ENCODE peak calls at places on chromosome 7, in four cellular contexts. U is fibroblast of lung, T is GM23338, J is HepG2. B is an unnamed sample.

GRCh38 chr7:148729984-148730733 is 31.5 kb downstream of the CUL1 start:
- DNase-seq in J (no peak), T (no peak), U (peak), B (no peak)

GRCh38 chr7:127349881-127350280 is 42.6 kb downstream of the ZNF800 start:
- DNase-seq in J (no peak), T (no peak), U (no peak), B (no peak)

GRCh38 chr7:135283959-135284638 is 50.5 kb downstream of the STRA8 start:
- DNase-seq in J (no peak), T (no peak), U (no peak), B (no peak)

GRCh38 chr7:132255084-132255483 is 321.2 kb downstream of the PLXNA4 start:
- DNase-seq in U (no peak), T (no peak), J (no peak), B (no peak)

GRCh38 chr7:10998984-10999757 is 25.5 kb downstream of the PHF14 start:
- DNase-seq in T (no peak), J (peak), U (peak), B (no peak)

GRCh38 chr7:111192614-111193053 is 101.7 kb downstream of the LRRN3 start:
- DNase-seq in U (no peak), J (peak), T (no peak), B (no peak)

GRCh38 chr7:136495081-136495480 is 373.4 kb upstream of the CHRM2 start:
- DNase-seq in U (no peak), T (no peak), J (no peak), B (no peak)

GRCh38 chr7:42254217-42254616 is 17.2 kb upstream of the GLI3 start:
- DNase-seq in J (no peak), U (peak), T (no peak), B (no peak)

GRCh38 chr7:117478796-117479479 is 887 bp upstream of the CFTR start:
- DNase-seq in T (peak), J (no peak), U (no peak), B (peak)

GRCh38 chr7:83324596-83324995 is 161.9 kb upstream of the PCLO start:
- DNase-seq in J (no peak), U (no peak), T (no peak), B (no peak)

GRCh38 chr7:30159698-30160143 is 24.9 kb downstream of the MTURN start:
- DNase-seq in U (peak), T (peak), J (peak), B (peak)

GRCh38 chr7:117458977-117459583 is 20.7 kb upstream of the CFTR start:
- DNase-seq in J (peak), U (peak), T (peak), B (peak)

GRCh38 chr7:116582806-116583444 is 58.1 kb downstream of the CAV1 start:
- DNase-seq in T (no peak), U (peak), J (no peak), B (no peak)

GRCh38 chr7:154579711-154580110 is 423.2 kb downstream of the PAXIP1 start:
- DNase-seq in U (no peak), T (no peak), J (no peak), B (no peak)

GRCh38 chr7:132545756-132546155 is 30.5 kb downstream of the PLXNA4 start:
- DNase-seq in U (no peak), J (no peak), T (no peak), B (no peak)

GRCh38 chr7:102080371-102081243 is 206.1 kb upstream of the SH2B2 start:
- DNase-seq in U (no peak), T (no peak), J (no peak), B (no peak)

GRCh38 chr7:33612434-33612833 is 292.9 kb upstream of the BMPER start:
- DNase-seq in T (no peak), J (peak), U (no peak), B (no peak)

GRCh38 chr7:94510582-94511456 is 1.2 kb downstream of the CASD1 start:
- DNase-seq in J (peak), U (peak), T (peak), B (peak)

GRCh38 chr7:107236857-107237256 is 68.1 kb downstream of the HBP1 start:
- DNase-seq in J (no peak), U (no peak), T (no peak), B (no peak)

GRCh38 chr7:130362251-130362650 is 17.6 kb downstream of the CPA5 start:
- DNase-seq in J (no peak), U (no peak), T (no peak), B (no peak)

GRCh38 chr7:15723840-15724239 is 37.4 kb upstream of the MEOX2 start:
- DNase-seq in U (no peak), J (no peak), T (no peak), B (no peak)

GRCh38 chr7:78130443-78131200 is 332.0 kb downstream of the PHTF2 start:
- DNase-seq in T (peak), U (no peak), J (no peak), B (no peak)

GRCh38 chr7:52257890-52258289 is 777.5 kb upstream of the POM121L12 start:
- DNase-seq in U (no peak), J (no peak), T (no peak), B (no peak)

GRCh38 chr7:129412501-129412900 is 21.7 kb upstream of the STRIP2 start:
- DNase-seq in U (no peak), J (no peak), T (no peak), B (no peak)

GRCh38 chr7:128874140-128875031 is 11.7 kb downstream of the ATP6V1F start:
- DNase-seq in T (no peak), J (peak), U (no peak), B (peak)

GRCh38 chr7:87495366-87495765 is 19.9 kb upstream of the ABCB4 start:
- DNase-seq in U (no peak), J (no peak), T (no peak), B (no peak)

GRCh38 chr7:143172354-143172753 is 10.9 kb upstream of the TAS2R39 start:
- DNase-seq in U (no peak), T (peak), J (no peak), B (no peak)

GRCh38 chr7:71682841-71683341 is 550.9 kb downstream of the GALNT17 start:
- DNase-seq in T (peak), J (no peak), U (no peak), B (peak)

GRCh38 chr7:82760092-82760491 is 316.5 kb upstream of the CACNA2D1 start:
- DNase-seq in U (no peak), T (peak), J (no peak), B (no peak)

GRCh38 chr7:142867398-142868187 is 12.7 kb downstream of the EPHB6 start:
- DNase-seq in U (no peak), J (no peak), T (no peak), B (no peak)

GRCh38 chr7:40986351-40986873 is 716.5 kb downstream of the INHBA start:
- DNase-seq in J (no peak), U (peak), T (no peak), B (peak)

GRCh38 chr7:137886706-137887105 is 39.9 kb upstream of the DGKI start:
- DNase-seq in J (no peak), T (no peak), U (peak), B (no peak)

GRCh38 chr7:66082083-66082482 is 6.5 kb downstream of the ASL start:
- DNase-seq in T (no peak), U (no peak), J (no peak), B (no peak)

GRCh38 chr7:45924283-45924682 is 3.2 kb upstream of the IGFBP3 start:
- DNase-seq in T (no peak), J (no peak), U (peak), B (peak)

GRCh38 chr7:139702313-139702731 is 75.5 kb downstream of the HIPK2 start:
- DNase-seq in U (no peak), T (no peak), J (no peak), B (no peak)

GRCh38 chr7:150793569-150794238 is 6.5 kb downstream of the TMEM176B start:
- DNase-seq in T (no peak), J (no peak), U (no peak), B (no peak)

GRCh38 chr7:69067397-69067796 is 530.9 kb upstream of the AUTS2 start:
- DNase-seq in J (no peak), T (peak), U (no peak), B (peak)

GRCh38 chr7:37231613-37232012 is 217.1 kb downstream of the ELMO1 start:
- DNase-seq in U (no peak), J (no peak), T (no peak), B (no peak)

GRCh38 chr7:37234334-37234733 is 214.3 kb downstream of the ELMO1 start:
- DNase-seq in U (no peak), J (no peak), T (peak), B (no peak)

GRCh38 chr7:37234928-37235327 is 213.7 kb downstream of the ELMO1 start:
- DNase-seq in U (peak), T (peak), J (peak), B (peak)

GRCh38 chr7:37229381-37229780 is 219.3 kb downstream of the ELMO1 start:
- DNase-seq in J (no peak), T (no peak), U (no peak), B (no peak)

DNA sequence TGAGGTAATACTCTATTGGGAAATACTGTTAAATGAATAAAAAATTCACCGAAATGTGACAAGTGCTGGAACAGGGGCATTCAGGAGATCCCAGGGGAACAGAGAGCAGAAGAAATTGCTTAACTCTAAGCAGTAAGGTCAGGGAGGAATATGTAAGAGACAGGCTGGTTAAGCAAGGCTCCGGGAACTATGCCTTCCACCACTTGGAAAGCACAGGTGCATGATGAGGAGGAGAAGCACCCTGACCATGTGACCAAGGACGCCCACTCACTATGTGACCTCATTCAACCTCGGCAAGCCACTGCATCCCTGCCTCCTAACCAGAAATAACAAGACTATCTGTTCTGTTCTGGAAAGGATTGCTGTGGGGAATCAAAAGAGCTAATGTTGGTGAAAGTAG is 218.4 kb downstream of the ELMO1 start:
- DNase-seq in T (no peak), J (no peak), U (no peak), B (no peak)
- H2AFZ ChIP-seq in T (no peak), J (no peak), U (no peak), B (no peak)

GRCh38 chr7:76000566-76000965 is 6.2 kb upstream of the TMEM120A start:
- DNase-seq in T (no peak), J (no peak), U (no peak), B (no peak)
- H2AFZ ChIP-seq in T (no peak), J (no peak), U (no peak), B (no peak)

GRCh38 chr7:151794508-151795167 is 82.3 kb downstream of the PRKAG2 start:
- DNase-seq in J (no peak), U (no peak), T (peak), B (no peak)

GRCh38 chr7:151796091-151796870 is 80.6 kb downstream of the PRKAG2 start:
- DNase-seq in J (no peak), T (no peak), U (peak), B (peak)

GRCh38 chr7:151795168-151795754 is 81.7 kb downstream of the PRKAG2 start:
- DNase-seq in T (no peak), U (no peak), J (no peak), B (no peak)

GRCh38 chr7:151798851-151799428 is 78.0 kb downstream of the PRKAG2 start:
- DNase-seq in T (no peak), U (no peak), J (no peak), B (no peak)

GRCh38 chr7:151796871-151797270 is 80.0 kb downstream of the PRKAG2 start:
- DNase-seq in U (no peak), T (no peak), J (no peak), B (no peak)
- H2AFZ ChIP-seq in U (no peak), T (no peak), J (no peak), B (no peak)

DNA sequence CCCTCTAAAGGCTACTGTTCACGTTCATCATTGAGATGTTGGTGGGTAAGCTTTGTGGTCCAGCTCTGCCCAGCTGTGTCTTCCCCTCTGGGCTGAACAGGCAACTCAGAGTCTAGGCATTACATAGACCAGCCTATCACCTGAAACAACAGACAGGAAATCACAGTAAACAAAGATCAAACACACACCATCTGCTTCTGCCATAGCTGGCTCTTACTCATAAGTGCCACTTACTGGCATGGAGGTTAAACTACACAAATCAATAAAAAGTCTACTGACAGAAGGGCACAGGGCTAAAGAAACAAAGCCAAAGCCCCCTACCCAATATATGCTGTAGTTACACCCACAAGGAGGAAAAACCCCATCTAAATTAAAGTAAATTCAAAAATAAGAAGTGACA is 35.0 kb downstream of the SEPTIN14 start:
- DNase-seq in J (peak), U (no peak), T (no peak), B (no peak)
- H2AFZ ChIP-seq in J (no peak), U (no peak), T (no peak), B (no peak)

DNA sequence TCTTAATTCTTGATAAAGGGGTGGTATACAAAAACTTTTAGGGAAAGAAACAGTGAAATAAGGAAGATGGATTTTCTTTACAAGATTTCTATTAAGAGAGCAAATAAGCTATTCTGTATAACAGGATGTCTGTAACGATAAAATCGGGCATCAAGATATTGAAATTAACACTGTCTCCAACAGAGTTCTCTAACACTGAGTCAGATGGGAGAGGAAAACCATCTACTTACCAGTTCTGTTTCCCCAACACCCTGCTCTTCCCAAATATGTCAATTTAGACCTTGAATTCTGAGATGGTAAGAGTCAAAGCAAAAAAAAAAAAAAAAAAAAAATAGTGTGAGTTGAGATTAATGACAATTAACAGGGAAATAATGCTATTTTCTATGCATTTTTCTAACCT is 23.0 kb downstream of the SMURF1 start:
- DNase-seq in J (no peak), T (no peak), U (no peak), B (no peak)
- H2AFZ ChIP-seq in J (no peak), T (no peak), U (no peak), B (no peak)

DNA sequence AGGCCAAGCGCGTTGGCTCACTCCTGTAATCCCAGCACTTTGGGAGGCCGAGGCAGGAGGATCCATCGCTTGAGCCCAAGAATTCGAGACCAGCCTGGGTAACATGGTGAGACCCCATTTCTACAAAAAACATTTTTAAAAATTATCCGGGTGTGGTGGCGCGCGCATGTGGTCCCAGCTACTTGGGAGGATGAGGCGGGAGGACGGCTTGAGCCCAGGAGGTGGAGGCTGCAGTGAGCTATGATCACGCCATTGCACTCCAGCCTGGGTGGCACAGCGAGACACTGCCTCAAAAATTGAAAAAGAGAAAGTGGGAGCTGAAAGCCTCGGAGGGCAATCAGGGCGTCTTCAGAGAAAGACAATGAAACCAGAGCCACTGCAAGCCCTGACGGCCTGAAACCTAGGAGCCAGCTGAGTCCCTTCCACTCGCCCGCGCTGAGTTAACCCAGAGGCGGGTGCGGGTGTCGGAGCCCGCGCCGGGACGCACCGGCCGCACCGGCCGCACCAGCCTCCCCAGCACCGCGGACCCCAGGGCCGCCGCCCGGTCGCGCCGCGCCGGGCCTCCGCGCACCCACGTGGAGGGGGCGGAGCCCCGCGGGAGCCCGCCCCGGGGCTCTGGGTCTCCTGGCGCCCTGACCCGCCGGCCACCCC is 22.4 kb downstream of the ZFAND2A start:
- DNase-seq in U (no peak), T (peak), J (no peak), B (no peak)
- H2AFZ ChIP-seq in U (peak), T (no peak), J (no peak), B (peak)

GRCh38 chr7:47652591-47652990 is 70.7 kb upstream of the TNS3 start:
- DNase-seq in U (peak), T (no peak), J (no peak), B (no peak)

GRCh38 chr7:47657126-47657525 is 75.2 kb upstream of the TNS3 start:
- DNase-seq in T (no peak), J (no peak), U (no peak), B (no peak)

GRCh38 chr7:47653550-47654351 is 71.8 kb upstream of the TNS3 start:
- DNase-seq in J (no peak), U (peak), T (peak), B (no peak)

GRCh38 chr7:47651355-47652317 is 69.7 kb upstream of the TNS3 start:
- DNase-seq in J (no peak), T (no peak), U (peak), B (no peak)

DNA sequence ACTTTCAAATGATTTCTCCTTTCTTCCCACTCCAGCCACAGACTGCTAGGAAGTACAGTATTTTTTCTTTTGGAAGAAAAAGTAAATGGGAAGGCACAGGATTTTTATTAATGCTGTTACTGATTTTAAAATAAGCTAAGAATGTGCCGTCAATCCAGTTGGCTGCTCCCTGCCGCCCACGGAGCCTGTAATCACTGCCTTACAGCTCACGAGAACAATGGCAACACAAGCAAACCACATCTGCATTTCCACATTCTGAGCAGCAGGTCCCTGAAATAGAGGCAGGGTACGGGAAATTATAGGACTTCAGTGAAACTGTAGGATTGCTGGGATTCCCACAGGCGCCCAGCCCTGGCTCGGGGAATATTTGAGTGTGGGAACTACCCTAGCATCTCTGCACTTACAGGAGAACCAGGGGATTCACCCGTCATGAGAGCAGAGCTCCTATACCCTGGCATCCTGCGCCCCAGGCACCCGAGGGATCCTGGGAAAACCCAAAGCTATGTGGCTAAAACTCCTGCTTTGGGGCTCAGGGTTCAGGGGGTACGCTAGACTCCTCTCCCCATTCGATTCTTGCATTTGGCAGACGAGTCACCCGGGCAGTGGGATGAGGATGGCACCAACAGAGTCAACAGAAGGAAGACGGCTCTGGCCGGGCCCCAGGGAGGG is 72.9 kb upstream of the TNS3 start:
- DNase-seq in J (no peak), U (no peak), T (peak), B (no peak)
- H2AFZ ChIP-seq in J (no peak), U (no peak), T (peak), B (no peak)

GRCh38 chr7:50849991-50850390 is 67.3 kb upstream of the GRB10 start:
- DNase-seq in T (no peak), J (no peak), U (no peak), B (no peak)
- H2AFZ ChIP-seq in T (no peak), J (no peak), U (no peak), B (no peak)

DNA sequence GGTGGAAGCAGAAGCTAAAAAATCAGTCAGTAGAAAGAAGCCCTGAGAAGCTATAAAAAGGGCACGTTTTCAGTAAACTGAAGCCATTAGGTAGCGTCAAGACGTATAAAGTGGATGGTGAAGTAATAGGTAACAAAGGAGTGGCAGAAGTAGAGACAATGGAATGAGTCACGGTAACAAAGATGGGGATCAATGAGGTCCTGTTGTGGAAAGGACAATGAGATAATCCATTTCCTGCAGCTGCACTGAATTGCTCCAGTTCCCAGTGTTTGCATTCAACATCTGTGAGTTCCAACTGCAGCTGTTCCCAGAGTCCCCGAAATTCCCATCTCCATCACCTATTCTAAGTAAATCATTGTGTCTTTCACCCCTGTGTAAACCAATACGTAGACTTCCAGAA is 4.8 kb upstream of the HYCC1 start:
- DNase-seq in U (no peak), T (peak), J (no peak), B (no peak)
- H2AFZ ChIP-seq in U (no peak), T (peak), J (no peak), B (no peak)